ENCODE peak calls at places on chromosomes 12 and 14, in six cellular contexts. P is thoracic aorta; L is NCI-H1092 treated with DMSO at 0.1 percent for 48 hours; V is CD8-positive, alpha-beta T cell; N is stimulated activated naive CD8-positive, alpha-beta T cell treated with anti-CD3 and anti-CD28 coated beads, Interleukin-15, amount 100 ng/mL, for 72 hours; I is cardiac fibroblast. C is an unnamed sample.

GRCh38 chr14:101365329-101366158 is 195.8 kb upstream of the DIO3 start:
- DNase-seq in P (no peak), L (no peak), V (no peak), N (no peak), I (no peak), C (no peak)

GRCh38 chr12:11823043-11823442 is 173.6 kb downstream of the ETV6 start:
- DNase-seq in P (no peak), L (no peak), V (no peak), N (no peak), I (peak; percentile 85), C (peak; percentile 32)

GRCh38 chr14:69387311-69387710 is 10.8 kb downstream of the ERH start:
- DNase-seq in P (no peak), L (no peak), V (no peak), N (no peak), I (peak; percentile 27), C (no peak)

GRCh38 chr12:25866586-25867378 is 91.7 kb upstream of the RASSF8 start:
- DNase-seq in P (no peak), L (no peak), V (no peak), N (no peak), I (no peak), C (peak; percentile 90)

GRCh38 chr12:94141892-94142291 is 6.5 kb upstream of the PLXNC1 start:
- DNase-seq in P (no peak), L (no peak), V (no peak), N (no peak), I (no peak), C (no peak)

GRCh38 chr12:3962661-3963483 is 89.7 kb upstream of the PARP11 start:
- DNase-seq in P (no peak), L (no peak), V (peak; percentile 93), N (peak; percentile 47), I (no peak), C (no peak)

GRCh38 chr14:100914597-100915021 is 11.1 kb upstream of the RTL1 start:
- DNase-seq in P (no peak), L (no peak), V (no peak), N (no peak), I (peak; percentile 14), C (no peak)

GRCh38 chr12:50542448-50542847 is 37.7 kb downstream of the DIP2B start:
- DNase-seq in P (no peak), L (no peak), V (no peak), N (no peak), I (peak; percentile 58), C (no peak)

GRCh38 chr12:95390192-95390591 is 83.8 kb upstream of the METAP2 start:
- DNase-seq in P (no peak), L (no peak), V (no peak), N (no peak), I (no peak), C (no peak)

GRCh38 chr12:123941000-123941399 is 31.6 kb downstream of the CCDC92 start:
- DNase-seq in P (no peak), L (no peak), V (no peak), N (no peak), I (no peak), C (no peak)

GRCh38 chr12:91406920-91407341 is 224.3 kb upstream of the DCN start:
- DNase-seq in P (no peak), L (no peak), V (no peak), N (no peak), I (peak; percentile 48), C (peak; percentile 34)

GRCh38 chr12:122917508-122918227 is 21.7 kb upstream of the VPS37B start:
- DNase-seq in P (no peak), L (no peak), V (no peak), N (no peak), I (peak; percentile 64), C (peak; percentile 73)

GRCh38 chr14:61537567-61538463 is 157.5 kb upstream of the HIF1A start:
- DNase-seq in P (no peak), L (peak; percentile 21), V (no peak), N (no peak), I (peak; percentile 96), C (peak; percentile 76)

GRCh38 chr12:19154696-19155095 is 25.2 kb downstream of the PLEKHA5 start:
- DNase-seq in P (no peak), L (no peak), V (no peak), N (no peak), I (no peak), C (peak; percentile 49)

GRCh38 chr14:78254911-78255431 is 84.8 kb downstream of the NRXN3 start:
- DNase-seq in P (no peak), L (peak; percentile 83), V (no peak), N (peak; percentile 8), I (no peak), C (no peak)

GRCh38 chr12:14567311-14568195 is at the start of gene PLBD1:
- DNase-seq in P (peak; percentile 6), L (peak; percentile 19), V (no peak), N (peak; percentile 31), I (peak; percentile 30), C (peak; percentile 55)

GRCh38 chr14:91910201-91910600 is 37.3 kb downstream of the FBLN5 start:
- DNase-seq in P (no peak), L (no peak), V (no peak), N (no peak), I (no peak), C (no peak)

GRCh38 chr12:47736877-47737676 is 11.8 kb upstream of the ENDOU start:
- DNase-seq in P (peak; percentile 82), L (peak; percentile 34), V (no peak), N (no peak), I (peak; percentile 75), C (peak; percentile 58)

GRCh38 chr12:89525824-89526770 is at the start of gene POC1B:
- DNase-seq in P (peak; percentile 23), L (peak; percentile 93), V (peak; percentile 54), N (peak; percentile 78), I (peak; percentile 84), C (peak; percentile 87)

GRCh38 chr12:8823565-8824300 is 1.3 kb downstream of the A2ML1 start:
- DNase-seq in P (no peak), L (no peak), V (no peak), N (no peak), I (peak; percentile 31), C (peak; percentile 34)

GRCh38 chr12:47868041-47868440 is 36.8 kb downstream of the VDR start:
- DNase-seq in P (no peak), L (no peak), V (no peak), N (no peak), I (peak; percentile 37), C (no peak)

C was measured in mesenchymal stem cell.